ENCODE peak calls at places on chromosomes 1 and 21, in eight cellular contexts. A is upper lobe of right lung; Q is Ammon's horn; P is tibial nerve; I is activated CD4-positive, alpha-beta T cell treated with anti-CD3 and anti-CD28 coated beads, Interleukin-2, amount 10 ng/mL, durations not matched to agents 7 days and 5 days; G is endodermal cell; O is transverse colon; Z is T-helper 17 cell. E is an unnamed sample.

GRCh38 chr21:16211339-16212303 is 481.8 kb downstream of the USP25 start:
- DNase-seq in Q (peak), I (no peak), P (no peak), O (no peak), Z (no peak), A (no peak), G (no peak), E (peak)

GRCh38 chr1:203891950-203892349 is 30.6 kb downstream of the SNRPE start:
- DNase-seq in Z (no peak), G (no peak), A (no peak), O (no peak), Q (no peak), I (no peak), P (no peak), E (no peak)

GRCh38 chr1:206637605-206638004 is 2.3 kb downstream of the DYRK3 start:
- DNase-seq in O (no peak), G (no peak), Q (no peak), Z (no peak), A (no peak), I (no peak), P (no peak), E (no peak)

GRCh38 chr21:41095983-41096382 is 72.0 kb upstream of the BACE2 start:
- DNase-seq in P (no peak), I (no peak), Q (no peak), G (no peak), Z (no peak), O (no peak), A (no peak), E (no peak)

GRCh38 chr21:25338415-25338814 is 268.9 kb downstream of the MRPL39 start:
- DNase-seq in Q (no peak), O (no peak), I (no peak), Z (no peak), A (no peak), G (no peak), P (no peak), E (no peak)

GRCh38 chr1:225480825-225481434 is 53.1 kb upstream of the LBR start:
- DNase-seq in Q (no peak), G (peak), O (peak), A (peak), P (no peak), Z (no peak), I (peak), E (no peak)

GRCh38 chr1:205678286-205679111 is 1.8 kb downstream of the SLC45A3 start:
- DNase-seq in P (no peak), Q (no peak), Z (no peak), I (no peak), G (peak), O (no peak), A (no peak), E (peak)

GRCh38 chr21:31973402-31973944 is 100.7 kb downstream of the HUNK start:
- DNase-seq in O (no peak), G (no peak), Q (no peak), I (no peak), P (no peak), Z (no peak), A (no peak), E (no peak)

GRCh38 chr1:168304865-168305264 is 24.2 kb downstream of the TBX19 start:
- DNase-seq in Z (no peak), G (no peak), O (no peak), A (no peak), I (no peak), P (no peak), Q (peak), E (no peak)

GRCh38 chr1:235047331-235047871 is 81.2 kb downstream of the TOMM20 start:
- DNase-seq in I (no peak), A (peak), O (no peak), G (no peak), Z (no peak), Q (no peak), P (no peak), E (no peak)

GRCh38 chr1:221897312-221897711 is 155.4 kb upstream of the DUSP10 start:
- DNase-seq in A (no peak), P (no peak), I (no peak), Z (no peak), G (no peak), Q (no peak), O (no peak), E (no peak)

GRCh38 chr21:37136261-37136660 is 63.2 kb downstream of the TTC3 start:
- DNase-seq in G (no peak), Q (no peak), I (peak), A (no peak), P (no peak), O (no peak), Z (no peak), E (no peak)

GRCh38 chr1:93979718-93980319 is 70.6 kb upstream of the GCLM start:
- DNase-seq in Q (peak), O (peak), I (no peak), P (no peak), Z (no peak), A (no peak), G (peak), E (no peak)

GRCh38 chr1:235327559-235328270 is at the start of gene ARID4B:
- DNase-seq in Z (no peak), P (peak), A (peak), I (no peak), Q (no peak), O (no peak), G (no peak), E (no peak)

GRCh38 chr1:22297999-22298398 is 153.7 kb upstream of the ZBTB40 start:
- DNase-seq in A (no peak), P (no peak), O (no peak), I (no peak), G (no peak), Q (no peak), Z (no peak), E (no peak)

GRCh38 chr1:197437891-197438853 is 170.1 kb downstream of the CRB1 start:
- DNase-seq in G (no peak), O (no peak), Q (no peak), Z (no peak), I (no peak), P (no peak), A (no peak), E (no peak)

GRCh38 chr1:246554201-246554600 is 11.9 kb downstream of the TFB2M start:
- DNase-seq in Z (no peak), Q (no peak), A (no peak), O (no peak), I (no peak), G (no peak), P (no peak), E (no peak)

GRCh38 chr21:43958364-43959158 is 53.5 kb upstream of the TRAPPC10 start:
- DNase-seq in O (no peak), Z (no peak), P (no peak), Q (no peak), A (no peak), I (peak), G (no peak), E (no peak)

GRCh38 chr1:15231714-15232201 is 15.3 kb upstream of the FHAD1 start:
- DNase-seq in Z (no peak), Q (no peak), P (no peak), G (no peak), I (peak), O (no peak), A (peak), E (no peak)